ENCODE peak calls at places on chromosomes 13 and 19, in five cellular contexts. X, O, B, U and S are unnamed samples.

GRCh38 chr19:45097776-45098520 is 5.0 kb downstream of the PPP1R37 start:
- DNase-seq in X (peak), U (no peak), B (peak), O (no peak), S (peak)

GRCh38 chr19:11453468-11454341 is 18.3 kb downstream of the PRKCSH start:
- DNase-seq in B (no peak), O (peak), X (no peak), U (no peak), S (no peak)

GRCh38 chr13:42275098-42275471 is 3.1 kb downstream of the AKAP11 start:
- DNase-seq in B (no peak), O (no peak), U (no peak), X (no peak), S (no peak)

GRCh38 chr19:6866646-6867255 is 20.6 kb upstream of the ADGRE1 start:
- DNase-seq in O (no peak), B (no peak), X (no peak), U (no peak), S (no peak)

GRCh38 chr13:61485128-61485765 is 69.6 kb upstream of the PCDH20 start:
- DNase-seq in U (no peak), O (no peak), X (no peak), B (no peak), S (no peak)

GRCh38 chr19:42469311-42470239 is 26.8 kb upstream of the CXCL17 start:
- DNase-seq in B (no peak), O (no peak), U (no peak), X (no peak), S (no peak)

GRCh38 chr13:74206061-74206561 is 71.9 kb upstream of the KLF12 start:
- DNase-seq in U (no peak), X (no peak), O (no peak), B (peak), S (peak)

GRCh38 chr13:44303681-44304432 is 69.8 kb upstream of the SERP2 start:
- DNase-seq in U (no peak), O (peak), X (peak), B (no peak), S (no peak)

GRCh38 chr13:111267784-111268183 is 52.7 kb upstream of the TEX29 start:
- DNase-seq in X (no peak), O (no peak), U (no peak), B (no peak), S (no peak)

GRCh38 chr19:40367577-40368434 is 19.3 kb downstream of the PLD3 start:
- DNase-seq in B (no peak), U (no peak), O (peak), X (no peak), S (no peak)

GRCh38 chr13:75443356-75443958 is 38.5 kb downstream of the TBC1D4 start:
- DNase-seq in U (no peak), X (no peak), B (no peak), O (no peak), S (no peak)

GRCh38 chr19:18170714-18171255 is 2.8 kb upstream of the IFI30 start:
- DNase-seq in B (no peak), O (peak), X (peak), U (no peak), S (no peak)

GRCh38 chr13:26872444-26873173 is 112.0 kb upstream of the GPR12 start:
- DNase-seq in U (no peak), O (peak), B (peak), X (no peak), S (no peak)

GRCh38 chr13:103078145-103078544 is 11.9 kb upstream of the SLC10A2 start:
- DNase-seq in X (no peak), O (no peak), B (no peak), U (no peak), S (no peak)

GRCh38 chr19:1811942-1812425 is at the start of gene ATP8B3:
- DNase-seq in O (peak), X (no peak), B (no peak), U (no peak), S (no peak)

GRCh38 chr19:57075801-57076492 is 43.8 kb upstream of the USP29 start:
- DNase-seq in U (no peak), X (no peak), O (no peak), B (no peak), S (no peak)

GRCh38 chr19:1251503-1252220 is 3.3 kb downstream of the MIDN start:
- DNase-seq in U (peak), O (peak), B (no peak), X (no peak), S (no peak)

GRCh38 chr19:12065100-12065538 is 588 bp downstream of the ZNF844 start:
- DNase-seq in X (peak), O (no peak), U (no peak), B (peak), S (no peak)

GRCh38 chr13:102495663-102496062 is 93.8 kb upstream of the FGF14 start:
- DNase-seq in X (no peak), B (no peak), O (no peak), U (no peak), S (no peak)

GRCh38 chr19:33547676-33548075 is 26.1 kb upstream of the PEPD start:
- DNase-seq in X (no peak), U (no peak), O (no peak), B (no peak), S (no peak)

GRCh38 chr13:29922896-29923295 is 72.5 kb upstream of the UBL3 start:
- DNase-seq in O (no peak), X (no peak), U (no peak), B (peak), S (no peak)

GRCh38 chr19:14782978-14783545 is 4.7 kb upstream of the ADGRE2 start:
- DNase-seq in U (no peak), O (no peak), X (no peak), B (no peak), S (no peak)

GRCh38 chr13:75725784-75726183 is 89.7 kb downstream of the LMO7 start:
- DNase-seq in B (no peak), X (no peak), U (no peak), O (no peak), S (no peak)

GRCh38 chr13:43428545-43429287 is 358.1 kb downstream of the ENOX1 start:
- DNase-seq in O (no peak), U (no peak), X (no peak), B (no peak), S (no peak)

GRCh38 chr19:46717716-46718143 is 816 bp upstream of the PRKD2 start:
- DNase-seq in O (no peak), B (no peak), U (no peak), X (no peak), S (no peak)

GRCh38 chr19:6572217-6572616 is 18.7 kb downstream of the CD70 start:
- DNase-seq in O (no peak), B (no peak), U (no peak), X (peak), S (no peak)

GRCh38 chr19:55809381-55810058 is 22.3 kb downstream of the NLRP11 start:
- DNase-seq in B (peak), X (peak), U (peak), O (peak), S (no peak)

GRCh38 chr19:51772977-51773376 is 12.0 kb downstream of the FPR2 start:
- DNase-seq in B (no peak), O (no peak), X (no peak), U (no peak), S (no peak)

GRCh38 chr13:31909889-31910551 is 121.6 kb upstream of the FRY start:
- DNase-seq in U (no peak), O (peak), X (no peak), B (peak), S (peak)

GRCh38 chr19:15644066-15644741 is 3.5 kb downstream of the CYP4F3 start:
- DNase-seq in B (no peak), O (no peak), X (no peak), U (no peak), S (no peak)

GRCh38 chr13:23628765-23629565 is 58.8 kb downstream of the TNFRSF19 start:
- DNase-seq in X (no peak), B (no peak), U (no peak), O (no peak), S (no peak)

GRCh38 chr19:4556574-4557185 is 2.8 kb downstream of the SEMA6B start:
- DNase-seq in X (no peak), O (peak), U (no peak), B (no peak), S (no peak)

GRCh38 chr13:75876371-75877050 is 240.4 kb downstream of the LMO7 start:
- DNase-seq in B (peak), O (peak), X (peak), U (no peak), S (peak)

GRCh38 chr19:11693505-11694499 is 44.9 kb downstream of the ZNF823 start:
- DNase-seq in B (peak), X (no peak), O (peak), U (no peak), S (peak)

GRCh38 chr19:51712461-51713081 is 11.2 kb downstream of the HAS1 start:
- DNase-seq in B (no peak), X (no peak), O (no peak), U (no peak), S (peak)

GRCh38 chr19:48123907-48124675 is 13.5 kb upstream of the PLA2G4C start:
- DNase-seq in O (no peak), U (no peak), B (peak), X (no peak), S (peak)

GRCh38 chr13:49497272-49497671 is 1.5 kb downstream of the PHF11 start:
- DNase-seq in O (no peak), X (no peak), B (no peak), U (no peak), S (no peak)

GRCh38 chr13:49498211-49498610 is 2.5 kb downstream of the PHF11 start:
- DNase-seq in U (no peak), O (no peak), X (no peak), B (no peak), S (no peak)

GRCh38 chr13:49495783-49496762 is at the start of gene PHF11:
- DNase-seq in X (peak), O (peak), B (peak), U (peak), S (peak)

GRCh38 chr13:49499889-49500660 is 4.3 kb downstream of the PHF11 start:
- DNase-seq in B (peak), U (no peak), X (no peak), O (no peak), S (peak)

GRCh38 chr13:49494645-49495044 is 1.1 kb upstream of the PHF11 start:
- DNase-seq in U (no peak), X (no peak), O (no peak), B (no peak), S (no peak)
- TF ChIP-seq CTCF in U (no peak), X (no peak), O (no peak), B (no peak), S (peak)

DNA sequence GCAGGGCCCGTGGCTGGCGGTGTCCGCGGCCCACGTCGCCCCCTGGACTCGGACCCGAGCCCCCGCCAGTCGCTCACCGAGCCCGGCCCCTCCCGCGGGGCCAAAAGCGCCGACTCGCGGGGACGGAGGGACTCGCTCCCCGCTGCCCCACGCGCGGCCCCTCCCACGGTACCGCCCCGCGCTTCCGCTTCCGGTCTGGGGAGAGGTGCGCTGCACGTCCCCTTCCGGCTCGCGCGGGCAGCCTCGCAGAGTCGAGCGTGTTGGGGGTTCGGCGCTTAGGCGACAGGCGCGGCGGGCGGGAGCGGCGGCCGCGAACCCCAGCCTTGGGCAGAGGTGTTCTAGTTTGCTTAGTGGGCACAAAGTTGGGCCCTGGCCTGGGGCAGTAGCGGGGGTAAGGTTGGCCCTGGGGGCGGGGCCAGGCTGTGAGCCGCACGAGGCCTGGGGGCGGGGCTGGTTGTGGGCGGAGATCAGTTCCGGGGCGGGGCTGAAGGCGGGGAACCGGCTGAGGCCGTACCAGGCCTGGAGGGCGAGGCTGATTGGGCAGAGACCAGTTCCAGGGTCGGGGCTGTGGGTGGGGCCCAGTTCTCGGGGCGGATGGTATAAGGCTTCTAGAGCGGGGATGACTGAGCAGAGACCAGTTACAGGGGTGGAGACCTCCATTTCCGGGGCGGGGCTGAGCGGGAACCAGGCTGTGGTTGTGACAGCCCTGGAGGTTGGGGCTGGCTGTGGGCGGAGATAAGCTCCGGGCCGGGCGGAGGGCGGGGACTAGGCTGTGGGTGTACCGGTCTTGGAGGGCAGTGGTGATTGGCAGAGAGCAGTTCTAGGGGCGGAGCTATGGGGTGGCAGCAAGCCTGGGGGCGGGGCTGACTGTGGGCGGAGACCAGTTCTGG is at the start of the genes MBD3L1 and ZNF558:
- DNase-seq in B (peak), X (peak), O (peak), U (peak), S (peak)
- TF ChIP-seq CTCF in B (no peak), X (peak), O (peak), U (peak), S (peak)

GRCh38 chr13:95226932-95227718 is 74.1 kb downstream of the ABCC4 start:
- DNase-seq in U (no peak), O (no peak), X (no peak), B (no peak), S (no peak)

GRCh38 chr13:95226051-95226450 is 75.2 kb downstream of the ABCC4 start:
- DNase-seq in B (no peak), X (no peak), U (no peak), O (no peak), S (no peak)

GRCh38 chr13:95228130-95228529 is 73.1 kb downstream of the ABCC4 start:
- DNase-seq in B (no peak), U (no peak), O (no peak), X (no peak), S (no peak)

GRCh38 chr13:95224064-95224463 is 77.2 kb downstream of the ABCC4 start:
- DNase-seq in B (no peak), O (no peak), X (no peak), U (no peak), S (no peak)

DNA sequence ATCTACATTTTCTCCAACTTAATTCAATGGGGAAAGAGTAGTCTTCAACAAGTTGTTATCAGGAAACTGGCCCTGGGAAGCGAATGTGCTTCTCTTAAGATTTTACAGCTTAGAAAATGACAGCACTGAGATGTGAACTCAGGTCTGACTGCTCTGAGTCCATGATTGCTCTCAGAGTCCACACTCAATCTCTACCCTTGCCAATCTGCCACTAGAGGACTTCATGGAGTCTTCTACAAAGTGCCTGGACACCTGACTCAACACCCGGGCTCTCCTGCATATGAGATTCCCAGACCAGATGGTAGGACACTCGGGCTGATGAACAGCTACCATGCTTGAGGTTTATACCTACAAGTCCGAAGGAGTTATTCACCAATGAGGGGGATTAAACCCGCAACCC is 74.8 kb downstream of the ABCC4 start:
- DNase-seq in U (no peak), X (no peak), O (no peak), B (no peak), S (no peak)
- TF ChIP-seq CTCF in U (no peak), X (no peak), O (no peak), B (no peak), S (no peak)

GRCh38 chr13:49603318-49603717 is 18.0 kb upstream of the RCBTB1 start:
- DNase-seq in U (no peak), B (no peak), O (no peak), X (no peak), S (no peak)
- TF ChIP-seq CTCF in U (no peak), B (no peak), O (no peak), X (no peak), S (no peak)